ENCODE peak calls at places on chromosomes 6 and 20, in five cellular contexts. X is left ventricle myocardium inferior, I is GM13977, M is pancreas, O is IMR-90. J is an unnamed sample.

GRCh38 chr6:113411006-113411405 is 446.1 kb upstream of the MARCKS start:
- DNase-seq in X (no peak), M (no peak), I (no peak), O (no peak), J (no peak)

GRCh38 chr6:25302677-25303128 is 23.5 kb downstream of the CARMIL1 start:
- DNase-seq in O (peak; percentile 76), X (no peak), M (no peak), I (no peak), J (no peak)

GRCh38 chr6:13761361-13762036 is 49.9 kb upstream of the RANBP9 start:
- DNase-seq in X (no peak), M (no peak), I (no peak), O (peak; percentile 25), J (no peak)

GRCh38 chr6:161984707-161985106 is 710.8 kb upstream of the AGPAT4 start:
- DNase-seq in X (no peak), O (no peak), I (no peak), M (no peak), J (no peak)

GRCh38 chr20:44114755-44115044 is 72.3 kb downstream of the JPH2 start:
- DNase-seq in O (no peak), X (no peak), M (no peak), I (no peak), J (no peak)

GRCh38 chr20:40633123-40633850 is 55.7 kb downstream of the MAFB start:
- DNase-seq in O (no peak), I (no peak), X (no peak), M (no peak), J (no peak)

GRCh38 chr6:37860226-37860839 is 40.8 kb downstream of the ZFAND3 start:
- DNase-seq in I (no peak), O (peak; percentile 65), M (no peak), X (no peak), J (no peak)

GRCh38 chr6:106670236-106670635 is 40.9 kb downstream of the QRSL1 start:
- DNase-seq in I (no peak), O (no peak), X (no peak), M (no peak), J (no peak)

GRCh38 chr20:57847104-57847503 is 137.3 kb upstream of the PMEPA1 start:
- DNase-seq in O (no peak), I (no peak), M (no peak), X (no peak), J (no peak)

GRCh38 chr6:154501287-154501868 is 9.1 kb downstream of the CNKSR3 start:
- DNase-seq in I (no peak), O (no peak), X (no peak), M (no peak), J (no peak)

GRCh38 chr6:5302220-5302946 is 41.1 kb downstream of the FARS2 start:
- DNase-seq in O (peak; percentile 8), X (no peak), I (peak; percentile 48), M (no peak), J (no peak)

GRCh38 chr6:149480502-149481280 is 4.1 kb downstream of the ZC3H12D start:
- DNase-seq in X (no peak), O (no peak), I (no peak), M (no peak), J (no peak)

GRCh38 chr6:15553736-15554294 is 109.0 kb downstream of the DTNBP1 start:
- DNase-seq in I (no peak), O (no peak), X (no peak), M (no peak), J (no peak)

GRCh38 chr6:66496659-66497058 is 789.6 kb upstream of the EYS start:
- DNase-seq in I (peak; percentile 4), M (no peak), X (no peak), O (no peak), J (no peak)

GRCh38 chr6:155795173-155795796 is 339.6 kb upstream of the NOX3 start:
- DNase-seq in M (no peak), X (no peak), I (no peak), O (no peak), J (no peak)

GRCh38 chr20:3890410-3890751 is 1.2 kb downstream of the PANK2 start:
- DNase-seq in M (no peak), X (no peak), O (peak; percentile 56), I (no peak), J (no peak)

GRCh38 chr6:105135907-105136432 is 43.8 kb downstream of the POPDC3 start:
- DNase-seq in O (peak; percentile 22), I (peak; percentile 26), X (no peak), M (no peak), J (no peak)

GRCh38 chr6:13664703-13665352 is 46.8 kb downstream of the RANBP9 start:
- DNase-seq in M (no peak), I (no peak), O (peak; percentile 70), X (no peak), J (no peak)

GRCh38 chr6:27650620-27651370 is 177.9 kb upstream of the ZNF184 start:
- DNase-seq in O (peak; percentile 35), X (no peak), I (peak; percentile 73), M (no peak), J (no peak)

GRCh38 chr6:132131777-132132176 is 180.6 kb upstream of the CCN2 start:
- DNase-seq in O (peak; percentile 100), M (no peak), X (peak; percentile 21), I (no peak), J (no peak)

GRCh38 chr6:149335924-149336323 is 18.4 kb downstream of the TAB2 start:
- DNase-seq in M (no peak), O (peak; percentile 69), I (no peak), X (no peak), J (no peak)

GRCh38 chr20:54292186-54292585 is 84.3 kb downstream of the PFDN4 start:
- DNase-seq in M (no peak), X (no peak), O (peak; percentile 25), I (no peak), J (no peak)

GRCh38 chr6:27624672-27625262 is 151.9 kb upstream of the ZNF184 start:
- DNase-seq in X (no peak), O (no peak), I (no peak), M (no peak), J (no peak)

GRCh38 chr6:111992851-111993250 is 61.1 kb upstream of the CCN6 start:
- DNase-seq in I (no peak), O (peak; percentile 52), X (no peak), M (no peak), J (no peak)

GRCh38 chr6:144969154-144969553 is 684.0 kb downstream of the UTRN start:
- DNase-seq in O (peak; percentile 70), I (no peak), M (no peak), X (no peak), J (no peak)

GRCh38 chr6:169940554-169941290 is 189.3 kb downstream of the ERMARD start:
- DNase-seq in O (no peak), X (no peak), M (no peak), I (no peak), J (no peak)

GRCh38 chr6:36544228-36544627 is 3.1 kb downstream of the STK38 start:
- DNase-seq in M (no peak), O (no peak), I (peak; percentile 26), X (no peak), J (peak; percentile 46)

GRCh38 chr6:63014290-63014689 is 197.0 kb upstream of the FKBP1C start:
- DNase-seq in I (no peak), X (no peak), O (no peak), M (no peak), J (no peak)

GRCh38 chr6:109184638-109185037 is 89.3 kb downstream of the CEP57L1 start:
- DNase-seq in M (no peak), O (no peak), X (no peak), I (no peak), J (no peak)

GRCh38 chr20:49245921-49246740 is 26.9 kb downstream of the DDX27 start:
- DNase-seq in X (peak; percentile 23), I (peak; percentile 52), O (peak; percentile 55), M (no peak), J (no peak)

GRCh38 chr6:169844946-169845345 is 93.5 kb downstream of the ERMARD start:
- DNase-seq in X (no peak), O (no peak), I (no peak), M (no peak), J (no peak)

GRCh38 chr6:136987526-136987925 is 57.2 kb downstream of the IL20RA start:
- DNase-seq in X (no peak), M (no peak), O (no peak), I (no peak), J (no peak)

GRCh38 chr6:142751452-142751851 is 193.5 kb downstream of the HIVEP2 start:
- DNase-seq in M (no peak), O (no peak), X (no peak), I (no peak), J (no peak)

GRCh38 chr6:170441316-170441715 is 111.8 kb downstream of the PSMB1 start:
- DNase-seq in I (no peak), M (no peak), X (no peak), O (peak; percentile 55), J (no peak)

GRCh38 chr6:53744321-53744720 is 50.5 kb upstream of the LRRC1 start:
- DNase-seq in M (no peak), O (no peak), I (no peak), X (no peak), J (no peak)

GRCh38 chr6:7166410-7167293 is 58.9 kb downstream of the RREB1 start:
- DNase-seq in I (no peak), O (peak; percentile 87), X (no peak), M (no peak), J (no peak)
- TF ChIP-seq CTCF in I (no peak), O (no peak), X (no peak), M (no peak), J (no peak)

DNA sequence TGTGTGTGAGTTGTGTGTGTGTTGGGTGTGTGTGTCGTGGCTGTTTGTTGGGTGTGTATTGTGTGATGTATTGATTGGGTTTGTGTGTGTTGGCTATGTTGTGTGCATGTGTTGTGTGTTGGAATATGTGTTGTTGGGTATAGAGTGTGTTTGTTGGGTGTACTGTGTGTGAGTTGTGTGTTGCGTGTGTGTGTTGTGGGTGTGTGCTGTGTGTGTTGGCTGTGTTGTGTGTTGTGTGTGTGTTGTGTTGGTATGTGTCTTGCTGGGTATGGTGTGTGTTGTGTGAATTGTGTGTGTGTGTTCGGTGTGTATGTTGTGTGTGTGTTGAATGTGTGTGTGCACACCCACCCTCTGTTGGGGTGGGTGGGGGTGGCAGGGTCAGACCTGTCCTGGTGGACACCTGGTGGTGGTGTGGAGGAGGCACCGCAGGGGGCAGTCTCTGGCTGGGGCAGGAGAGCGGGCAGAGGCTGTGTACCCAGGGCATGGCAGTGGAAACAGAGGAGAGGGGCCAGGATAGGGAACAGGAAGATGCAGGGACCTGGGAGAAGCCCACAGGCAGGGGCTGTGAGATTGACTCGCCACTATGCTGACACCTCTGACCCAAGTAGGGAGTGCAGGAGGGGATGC is 25.5 kb upstream of the PXDC1 start:
- DNase-seq in M (no peak), O (no peak), I (no peak), X (no peak), J (no peak)
- TF ChIP-seq CTCF in M (no peak), O (no peak), I (no peak), X (no peak), J (no peak)

GRCh38 chr20:56181593-56181992 is 66.9 kb upstream of the MC3R start:
- DNase-seq in I (no peak), M (no peak), X (no peak), O (no peak), J (no peak)
- TF ChIP-seq CTCF in I (no peak), M (no peak), X (peak; percentile 26), O (no peak), J (no peak)

DNA sequence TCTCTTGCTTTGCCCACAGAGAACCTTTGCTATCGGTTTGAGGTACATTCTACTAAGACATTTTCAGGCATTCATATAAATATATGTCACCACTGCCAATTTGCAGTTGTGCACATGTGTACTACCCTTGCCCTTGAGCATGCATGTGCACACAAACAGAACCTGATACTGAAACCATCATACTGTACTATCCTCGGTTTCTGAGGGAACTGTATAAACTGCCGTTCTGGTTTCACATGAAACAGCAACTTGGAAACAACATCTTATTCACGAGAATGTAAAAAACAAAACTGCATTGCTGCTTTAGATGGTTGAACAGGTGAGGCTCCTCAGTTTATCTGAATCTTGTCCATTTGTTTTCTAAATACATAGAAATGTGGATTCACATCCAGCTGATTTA is 151.2 kb upstream of the TMEM170B start:
- DNase-seq in I (peak; percentile 56), O (no peak), X (no peak), M (no peak), J (no peak)
- TF ChIP-seq CTCF in I (no peak), O (no peak), X (no peak), M (no peak), J (no peak)